ENCODE peak calls at places on chromosomes 12 and 14, in six cellular contexts. U is mesendoderm, W is IMR-90, A is H1, H is mesenchymal stem cell, Y is trophoblast cell. X is an unnamed sample. For H3K4me1, the result is how much of the 10 kb centered on the place peaks cover.

GRCh38 chr14:23532658-23533057 is 18.9 kb downstream of the ZFHX2 start:
- DNase-seq in U (no peak), W (no peak), A (no peak), H (no peak), Y (no peak), X (no peak)

GRCh38 chr12:87025976-87026375 is 769.8 kb upstream of the MGAT4C start:
- DNase-seq in U (no peak), W (no peak), A (no peak), H (peak), Y (no peak), X (no peak)

GRCh38 chr12:10861366-10861765 is 12.1 kb upstream of the PRR4 start:
- DNase-seq in U (no peak), W (no peak), A (no peak), H (no peak), Y (no peak), X (no peak)

GRCh38 chr14:58298880-58299664 is 717 bp downstream of the ARID4A start:
- DNase-seq in U (peak), W (no peak), A (peak), H (no peak), Y (no peak), X (peak)

GRCh38 chr12:49967042-49967776 is 5.5 kb downstream of the AQP5 start:
- DNase-seq in U (peak), W (peak), A (peak), H (peak), Y (peak), X (peak)

GRCh38 chr12:108616941-108617858 is 16.5 kb downstream of the SELPLG start:
- DNase-seq in U (no peak), W (no peak), A (no peak), H (peak), Y (no peak), X (no peak)

GRCh38 chr12:1529228-1529861 is 65.0 kb downstream of the FBXL14 start:
- DNase-seq in U (no peak), W (no peak), A (no peak), H (no peak), Y (no peak), X (no peak)

GRCh38 chr14:23148596-23149249 is 29.7 kb upstream of the CEBPE start:
- DNase-seq in U (no peak), W (no peak), A (no peak), H (peak), Y (no peak), X (no peak)

GRCh38 chr14:53233399-53233798 is 80.3 kb upstream of the DDHD1 start:
- DNase-seq in U (no peak), W (no peak), A (no peak), H (peak), Y (no peak), X (no peak)

DNA sequence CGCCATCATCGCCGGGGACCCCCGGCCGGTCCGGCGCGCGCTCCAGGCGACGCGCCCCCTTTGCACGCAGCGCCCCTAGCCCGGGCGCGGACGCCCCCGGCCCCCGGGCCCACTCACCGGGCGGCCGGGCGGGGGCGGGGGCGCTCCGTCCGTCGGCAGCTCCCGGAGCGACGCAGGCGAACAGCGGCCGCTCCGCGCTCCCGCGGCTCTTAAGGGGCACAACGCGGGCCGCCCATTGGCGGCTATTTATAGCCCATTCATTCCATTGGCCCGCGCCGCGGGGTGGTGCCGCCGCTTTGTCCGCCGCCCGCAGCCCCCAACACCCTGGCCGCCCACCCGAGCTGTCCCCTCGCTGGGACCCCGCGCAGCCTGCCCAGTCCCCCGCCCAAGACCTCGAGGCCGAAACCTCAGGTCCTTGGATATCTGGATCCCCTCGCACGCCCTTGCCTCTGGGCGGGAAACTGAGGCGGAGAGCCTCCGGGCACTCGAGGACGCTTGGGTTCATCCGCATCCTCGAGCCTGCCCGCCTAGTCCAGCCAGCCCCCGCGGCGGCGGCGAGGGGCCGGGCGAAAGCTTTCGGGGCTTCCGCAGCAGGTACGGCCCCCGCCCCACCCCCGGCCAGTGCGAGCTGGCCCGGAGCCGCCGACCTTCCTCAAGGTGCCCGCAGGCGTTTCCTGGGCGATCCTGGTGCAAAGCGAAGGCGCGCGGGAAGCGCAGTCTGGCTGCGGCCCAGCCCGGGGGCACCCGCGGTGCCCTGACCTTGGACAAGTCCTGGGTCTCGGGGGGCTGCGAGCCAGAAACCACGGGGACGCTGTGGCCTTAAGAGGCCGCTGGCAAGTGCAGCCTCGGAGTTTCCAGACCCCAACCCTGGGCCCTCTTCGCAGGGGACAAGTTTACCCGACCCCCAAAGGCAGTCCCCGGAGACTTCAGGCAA is at the start of gene CKB:
- DNase-seq in U (peak), W (peak), A (peak), H (peak), Y (no peak), X (peak)
- H3K4me1 ChIP-seq in U (under half), W (under half), A (under half), H (half or more), Y (under half), X (half or more)

GRCh38 chr12:64025174-64025958 is 180.9 kb downstream of the SRGAP1 start:
- DNase-seq in U (no peak), W (no peak), A (no peak), H (no peak), Y (no peak), X (no peak)
- H3K18ac ChIP-seq in U (no peak), W (no peak), A (no peak), H (no peak), Y (no peak), X (no peak)

GRCh38 chr14:56808314-56809201 is 1.7 kb downstream of the OTX2 start:
- DNase-seq in U (peak), W (no peak), A (peak), H (peak), Y (no peak), X (no peak)
- H3K4me1 ChIP-seq in U (under half), W (under half), A (under half), H (under half), Y (under half), X (under half)

GRCh38 chr14:75254381-75254821 is 24.2 kb upstream of the FOS start:
- DNase-seq in U (no peak), W (no peak), A (no peak), H (no peak), Y (peak), X (no peak)
- H3K18ac ChIP-seq in U (no peak), W (no peak), A (peak), H (no peak), Y (peak), X (no peak)

X was measured in neuronal stem cell.